ENCODE peak calls at places on chromosome 14, in nine cellular contexts. I is AG20443; K is NCI-H1105 treated with DMSO at 0.1 percent for 48 hours; P is HS-5; J is NCI-H446; F is posterior cingulate gyrus; D is effector memory CD8-positive, alpha-beta T cell; N is activated CD4-positive, alpha-beta T cell treated with anti-CD3 and anti-CD28 coated beads, Interleukin-2, amount 50 U/mL, for 24 hours; H is stimulated activated CD8-positive, alpha-beta memory T cell treated with anti-CD3 and anti-CD28 coated beads, Interleukin-2, amount 100 ng/mL, for 1 hour. C is an unnamed sample.

GRCh38 chr14:34501997-34502396 is 37.5 kb downstream of the EAPP start:
- DNase-seq in I (no peak), K (no peak), P (no peak), J (no peak), F (no peak), D (no peak), N (no peak), H (no peak), C (no peak)

GRCh38 chr14:54127526-54127925 is 170.9 kb upstream of the BMP4 start:
- DNase-seq in I (no peak), K (peak; percentile 16), P (no peak), J (no peak), F (no peak), D (no peak), N (no peak), H (no peak), C (no peak)

GRCh38 chr14:74974364-74975058 is 19.1 kb upstream of the PGF start:
- DNase-seq in I (no peak), K (no peak), P (no peak), J (no peak), F (no peak), D (no peak), N (no peak), H (no peak), C (no peak)

GRCh38 chr14:100027771-100028490 is 37.3 kb upstream of the EVL start:
- DNase-seq in I (no peak), K (no peak), P (no peak), J (no peak), F (no peak), D (no peak), N (no peak), H (no peak), C (no peak)

GRCh38 chr14:53501361-53502320 is 348.5 kb upstream of the DDHD1 start:
- DNase-seq in I (peak; percentile 32), K (no peak), P (no peak), J (no peak), F (no peak), D (no peak), N (no peak), H (no peak), C (no peak)

GRCh38 chr14:90693413-90693812 is 122.8 kb downstream of the TTC7B start:
- DNase-seq in I (no peak), K (peak; percentile 77), P (no peak), J (peak; percentile 94), F (no peak), D (no peak), N (no peak), H (no peak), C (no peak)

GRCh38 chr14:94355191-94355794 is 32.2 kb upstream of the SERPINA6 start:
- DNase-seq in I (peak; percentile 66), K (no peak), P (no peak), J (no peak), F (peak; percentile 78), D (no peak), N (no peak), H (no peak), C (no peak)

GRCh38 chr14:99132821-99133562 is 139.0 kb downstream of the BCL11B start:
- DNase-seq in I (no peak), K (no peak), P (no peak), J (no peak), F (no peak), D (no peak), N (no peak), H (no peak), C (no peak)

GRCh38 chr14:102893452-102893851 is 29.0 kb upstream of the AMN start:
- DNase-seq in I (peak; percentile 92), K (no peak), P (no peak), J (no peak), F (no peak), D (no peak), N (no peak), H (no peak), C (no peak)

GRCh38 chr14:93892923-93893549 is 34.1 kb upstream of the FAM181A start:
- DNase-seq in I (peak; percentile 84), K (peak; percentile 59), P (no peak), J (peak; percentile 72), F (peak; percentile 92), D (peak; percentile 68), N (peak; percentile 61), H (peak; percentile 36), C (peak; percentile 36)

C was measured in naive B cell.